ENCODE peak calls at places on chromosomes 13 and 19, in seven cellular contexts. Z is ovary, C is prostate gland, N is heart left ventricle, E is uterus, L is IMR-90, H is transverse colon. M is an unnamed sample.

GRCh38 chr13:34913040-34913439 is 29.0 kb upstream of the NBEA start:
- DNase-seq in Z (no peak), C (no peak), N (no peak), E (no peak), L (no peak), H (no peak), M (no peak)

GRCh38 chr19:36028313-36029041 is 4.2 kb downstream of the CLIP3 start:
- DNase-seq in Z (no peak), C (no peak), N (no peak), E (no peak), L (no peak), H (no peak), M (no peak)

GRCh38 chr13:33111414-33112110 is 95.3 kb downstream of the KL start:
- DNase-seq in Z (no peak), C (no peak), N (no peak), E (peak; percentile 55), L (peak; percentile 61), H (peak; percentile 45), M (no peak)

GRCh38 chr19:53086949-53087348 is 16.3 kb downstream of the ZNF160 start:
- DNase-seq in Z (no peak), C (no peak), N (peak; percentile 67), E (peak; percentile 17), L (peak; percentile 32), H (no peak), M (peak; percentile 58)

GRCh38 chr19:778910-779653 is 18.2 kb upstream of the PTBP1 start:
- DNase-seq in Z (no peak), C (peak; percentile 63), N (no peak), E (peak; percentile 49), L (peak; percentile 94), H (peak; percentile 38), M (peak; percentile 54)

GRCh38 chr19:20078696-20079095 is 896 bp downstream of the ZNF90 start:
- DNase-seq in Z (peak; percentile 57), C (peak; percentile 9), N (peak; percentile 40), E (peak; percentile 22), L (peak; percentile 18), H (peak; percentile 31), M (no peak)

GRCh38 chr13:97853550-97853949 is 99.9 kb upstream of the IPO5 start:
- DNase-seq in Z (no peak), C (no peak), N (no peak), E (no peak), L (peak; percentile 56), H (no peak), M (no peak)

GRCh38 chr19:36032251-36033104 is at the start of gene CLIP3:
- DNase-seq in Z (peak; percentile 87), C (no peak), N (peak; percentile 72), E (peak; percentile 87), L (peak; percentile 62), H (peak; percentile 45), M (no peak)

GRCh38 chr19:43765109-43765876 is 10.5 kb upstream of the SMG9 start:
- DNase-seq in Z (peak; percentile 44), C (no peak), N (no peak), E (peak; percentile 39), L (peak; percentile 97), H (peak; percentile 75), M (no peak)

GRCh38 chr19:43607238-43608205 is 4.4 kb upstream of the SRRM5 start:
- DNase-seq in Z (no peak), C (no peak), N (no peak), E (no peak), L (no peak), H (no peak), M (peak; percentile 52)

GRCh38 chr19:12791345-12792047 is at the start of gene JUNB:
- DNase-seq in Z (peak; percentile 98), C (peak; percentile 98), N (peak; percentile 99), E (peak; percentile 97), L (peak; percentile 96), H (peak; percentile 99), M (peak; percentile 99)

GRCh38 chr19:38929929-38930775 is at the start of gene SARS2:
- DNase-seq in Z (peak; percentile 96), C (peak; percentile 85), N (peak; percentile 94), E (peak; percentile 95), L (peak; percentile 92), H (peak; percentile 93), M (peak; percentile 92)

GRCh38 chr19:38928406-38929001 is 2.1 kb downstream of the SARS2 start:
- DNase-seq in Z (no peak), C (no peak), N (no peak), E (no peak), L (no peak), H (no peak), M (no peak)

GRCh38 chr19:38933544-38933943 is 2.8 kb downstream of the MRPS12 start:
- DNase-seq in Z (no peak), C (no peak), N (no peak), E (no peak), L (no peak), H (no peak), M (no peak)

GRCh38 chr19:38932425-38933179 is 1.9 kb downstream of the MRPS12 start:
- DNase-seq in Z (peak; percentile 44), C (no peak), N (no peak), E (no peak), L (peak; percentile 44), H (no peak), M (peak; percentile 42)

GRCh38 chr19:38930776-38931761 is at the start of gene MRPS12:
- DNase-seq in Z (peak; percentile 98), C (peak; percentile 99), N (peak; percentile 99), E (peak; percentile 98), L (peak; percentile 99), H (peak; percentile 99), M (peak; percentile 98)
- TF ChIP-seq POLR2A in Z (peak; percentile 7), C (peak; percentile 33), N (peak; percentile 58), E (no peak), L (peak; percentile 38), H (peak; percentile 61), M (peak; percentile 64)

GRCh38 chr19:18660051-18660910 is 23.2 kb upstream of the CRTC1 start:
- DNase-seq in Z (no peak), C (no peak), N (peak; percentile 84), E (peak; percentile 74), L (peak; percentile 69), H (peak; percentile 28), M (no peak)
- H3K27ac ChIP-seq in Z (no peak overlapping the region), C (peak overlapping the region; percentile 60), N (peak overlapping the region; percentile 67), E (peak overlapping the region; percentile 79), L (peak overlapping the region; percentile 56), H (peak overlapping the region; percentile 69), M (no peak overlapping the region)

GRCh38 chr13:99218545-99218944 is 17.9 kb downstream of the UBAC2 start:
- DNase-seq in Z (no peak), C (no peak), N (peak; percentile 88), E (no peak), L (peak; percentile 31), H (no peak), M (peak; percentile 88)

GRCh38 chr13:99217461-99218101 is 16.9 kb downstream of the UBAC2 start:
- DNase-seq in Z (no peak), C (no peak), N (no peak), E (no peak), L (no peak), H (no peak), M (no peak)

GRCh38 chr13:99218126-99218525 is 17.5 kb downstream of the UBAC2 start:
- DNase-seq in Z (no peak), C (no peak), N (no peak), E (no peak), L (no peak), H (no peak), M (no peak)

GRCh38 chr13:99220199-99220931 is 19.7 kb downstream of the UBAC2 start:
- DNase-seq in Z (no peak), C (no peak), N (no peak), E (no peak), L (no peak), H (no peak), M (no peak)

GRCh38 chr13:99218969-99219368 is 18.3 kb downstream of the UBAC2 start:
- DNase-seq in Z (no peak), C (no peak), N (no peak), E (no peak), L (no peak), H (peak; percentile 25), M (no peak)
- H3K4me1 ChIP-seq in Z (peaks cover 9% of the 10 kb centered on the region), C (no peaks in the 10 kb centered on the region), N (peaks cover 67% of the 10 kb centered on the region), E (no peaks in the 10 kb centered on the region), L (peaks cover 6% of the 10 kb centered on the region), H (peaks cover 12% of the 10 kb centered on the region), M (peaks cover 9% of the 10 kb centered on the region)

GRCh38 chr13:114077121-114077937 is 55.1 kb downstream of the RASA3 start:
- DNase-seq in Z (no peak), C (no peak), N (no peak), E (peak; percentile 16), L (no peak), H (no peak), M (peak; percentile 38)

GRCh38 chr13:114078501-114079451 is 53.6 kb downstream of the RASA3 start:
- DNase-seq in Z (peak; percentile 32), C (no peak), N (peak; percentile 67), E (peak; percentile 61), L (peak; percentile 84), H (peak; percentile 63), M (no peak)

GRCh38 chr13:114076329-114076761 is 56.1 kb downstream of the RASA3 start:
- DNase-seq in Z (no peak), C (no peak), N (no peak), E (no peak), L (no peak), H (no peak), M (peak; percentile 21)

GRCh38 chr13:114079601-114080536 is 52.6 kb downstream of the RASA3 start:
- DNase-seq in Z (peak; percentile 27), C (no peak), N (no peak), E (peak; percentile 24), L (no peak), H (peak; percentile 5), M (no peak)

GRCh38 chr13:114077938-114078335 is 54.5 kb downstream of the RASA3 start:
- DNase-seq in Z (peak; percentile 21), C (no peak), N (no peak), E (peak; percentile 59), L (peak; percentile 40), H (no peak), M (peak; percentile 26)
- TF ChIP-seq POLR2A in Z (no peak), C (no peak), N (no peak), E (no peak), L (no peak), H (no peak), M (no peak)

DNA sequence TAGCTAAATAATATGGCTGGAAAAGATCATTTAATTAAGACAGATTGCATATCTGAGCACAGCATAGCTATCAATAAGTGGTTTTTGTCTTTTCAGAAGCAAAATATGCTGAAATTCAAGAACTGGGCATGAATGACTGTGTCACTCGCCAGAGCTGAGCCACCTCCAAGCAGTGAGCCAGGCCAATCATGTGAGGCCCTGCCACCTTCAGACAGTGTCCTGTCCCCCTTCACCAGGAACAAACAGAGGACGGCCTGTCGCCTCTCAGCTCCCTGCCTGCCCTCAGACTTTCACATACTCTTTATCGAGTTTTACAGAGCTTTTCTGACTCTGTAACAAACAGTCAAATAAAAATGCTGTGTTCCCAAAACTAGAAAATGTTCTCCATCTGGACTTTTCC is 171.0 kb upstream of the TSC22D1 start:
- DNase-seq in Z (no peak), C (no peak), N (peak; percentile 51), E (no peak), L (no peak), H (no peak), M (no peak)
- H3K27ac ChIP-seq in Z (no peak overlapping the region), C (no peak overlapping the region), N (peak overlapping the region; percentile 27), E (no peak overlapping the region), L (no peak overlapping the region), H (no peak overlapping the region), M (no peak overlapping the region)